ENCODE peak calls at places on chromosomes 16 and 17, in five cellular contexts. W is Kasumi-1; U is stimulated activated effector memory CD8-positive, alpha-beta T cell treated with anti-CD3 and anti-CD28 coated beads, Interleukin-12 subunit alpha, Interleukin-12 subunit beta, amount 100 ng/mL, for 72 hours; F is activated naive CD4-positive, alpha-beta T cell treated with Interleukin-2 at 50 U/mL for 16 hours; M is HS-27A. T is an unnamed sample.

GRCh38 chr17:9410285-9410684 is 165.3 kb downstream of the STX8 start:
- DNase-seq in U (no peak), M (no peak), F (no peak), W (no peak), T (no peak)

GRCh38 chr16:69040144-69040909 is 65.1 kb upstream of the HAS3 start:
- DNase-seq in M (no peak), F (no peak), U (no peak), W (no peak), T (no peak)

GRCh38 chr17:11503292-11503691 is 95.0 kb upstream of the DNAH9 start:
- DNase-seq in M (no peak), F (no peak), W (no peak), U (no peak), T (no peak)

GRCh38 chr17:42577140-42577531 is 393 bp downstream of the PSMC3IP start:
- DNase-seq in W (no peak), U (no peak), F (no peak), M (no peak), T (no peak)

GRCh38 chr17:82094931-82095776 is 2.9 kb downstream of the FASN start:
- DNase-seq in U (no peak), W (no peak), F (no peak), M (no peak), T (no peak)

GRCh38 chr17:44780845-44781480 is 22.2 kb downstream of the ADAM11 start:
- DNase-seq in U (no peak), W (no peak), F (no peak), M (no peak), T (no peak)

GRCh38 chr17:38604479-38605229 is 1.1 kb downstream of the SRCIN1 start:
- DNase-seq in U (no peak), F (peak), W (no peak), M (no peak), T (peak)

GRCh38 chr16:53892155-53892554 is 188.2 kb downstream of the FTO start:
- DNase-seq in W (peak), M (no peak), U (peak), F (peak), T (peak)

GRCh38 chr16:82651921-82652601 is 25.3 kb downstream of the CDH13 start:
- DNase-seq in M (no peak), U (no peak), F (peak), W (no peak), T (no peak)

GRCh38 chr17:31900877-31901276 is 631 bp downstream of the UTP6 start:
- DNase-seq in M (no peak), W (peak), U (no peak), F (no peak), T (peak)

GRCh38 chr16:7713244-7713643 is 380.6 kb downstream of the RBFOX1 start:
- DNase-seq in W (no peak), F (no peak), U (no peak), M (no peak), T (no peak)

GRCh38 chr16:69820926-69821541 is 58.9 kb downstream of the WWP2 start:
- DNase-seq in U (no peak), M (no peak), W (no peak), F (no peak), T (no peak)

GRCh38 chr16:30953511-30954124 is 3.9 kb upstream of the SETD1A start:
- DNase-seq in U (peak), M (no peak), W (peak), F (peak), T (peak)

GRCh38 chr17:82292251-82293154 is 19.0 kb upstream of the CSNK1D start:
- DNase-seq in U (peak), F (peak), M (peak), W (peak), T (peak)

GRCh38 chr16:53945996-53946395 is 242.0 kb downstream of the FTO start:
- DNase-seq in U (no peak), M (peak), F (no peak), W (peak), T (peak)

GRCh38 chr17:79923974-79924638 is 84.9 kb upstream of the CBX4 start:
- DNase-seq in F (peak), W (peak), M (no peak), U (peak), T (peak)

GRCh38 chr17:32335647-32336046 is 6.3 kb downstream of the C17orf75 start:
- DNase-seq in U (no peak), M (no peak), W (no peak), F (no peak), T (no peak)

GRCh38 chr17:17781591-17782424 is 55.0 kb downstream of the SREBF1 start:
- DNase-seq in U (no peak), W (no peak), F (peak), M (no peak), T (no peak)